ENCODE peak calls at places on chromosomes 3 and 15, in six cellular contexts. N, P, O, L, I and H are unnamed samples.

GRCh38 chr15:56174649-56175048 is 69.0 kb downstream of the RFX7 start:
- DNase-seq in P (no peak), I (no peak), N (no peak), O (no peak), L (no peak), H (no peak)

GRCh38 chr3:142563491-142563997 is 15.0 kb downstream of the ATR start:
- DNase-seq in N (no peak), P (no peak), L (no peak), O (no peak), I (no peak), H (no peak)

GRCh38 chr15:87707581-87708130 is 548.9 kb downstream of the NTRK3 start:
- DNase-seq in I (no peak), N (no peak), O (no peak), P (no peak), L (no peak), H (no peak)

GRCh38 chr3:17939157-17939556 is 196.7 kb upstream of the TBC1D5 start:
- DNase-seq in O (no peak), L (no peak), P (no peak), I (no peak), N (no peak), H (no peak)

GRCh38 chr3:101423984-101424888 is 88.8 kb downstream of the SENP7 start:
- DNase-seq in N (no peak), P (no peak), L (no peak), O (no peak), I (no peak), H (no peak)

GRCh38 chr3:54963621-54964020 is 35.8 kb upstream of the LRTM1 start:
- DNase-seq in O (no peak), P (no peak), N (no peak), L (no peak), I (no peak), H (no peak)

GRCh38 chr15:48298914-48299313 is 32.3 kb upstream of the DUT start:
- DNase-seq in N (no peak), L (no peak), O (no peak), I (peak; percentile 65), P (no peak), H (no peak)

GRCh38 chr15:56053046-56053400 is 59.6 kb upstream of the NEDD4 start:
- DNase-seq in N (no peak), P (no peak), I (no peak), O (no peak), L (no peak), H (no peak)

GRCh38 chr15:51759557-51760070 is 8.2 kb downstream of the TMOD2 start:
- DNase-seq in N (peak; percentile 52), O (no peak), P (no peak), L (no peak), I (peak; percentile 74), H (no peak)

GRCh38 chr3:29581311-29581710 is 300.4 kb downstream of the RBMS3 start:
- DNase-seq in O (no peak), L (no peak), I (no peak), N (no peak), P (no peak), H (no peak)

DNA sequence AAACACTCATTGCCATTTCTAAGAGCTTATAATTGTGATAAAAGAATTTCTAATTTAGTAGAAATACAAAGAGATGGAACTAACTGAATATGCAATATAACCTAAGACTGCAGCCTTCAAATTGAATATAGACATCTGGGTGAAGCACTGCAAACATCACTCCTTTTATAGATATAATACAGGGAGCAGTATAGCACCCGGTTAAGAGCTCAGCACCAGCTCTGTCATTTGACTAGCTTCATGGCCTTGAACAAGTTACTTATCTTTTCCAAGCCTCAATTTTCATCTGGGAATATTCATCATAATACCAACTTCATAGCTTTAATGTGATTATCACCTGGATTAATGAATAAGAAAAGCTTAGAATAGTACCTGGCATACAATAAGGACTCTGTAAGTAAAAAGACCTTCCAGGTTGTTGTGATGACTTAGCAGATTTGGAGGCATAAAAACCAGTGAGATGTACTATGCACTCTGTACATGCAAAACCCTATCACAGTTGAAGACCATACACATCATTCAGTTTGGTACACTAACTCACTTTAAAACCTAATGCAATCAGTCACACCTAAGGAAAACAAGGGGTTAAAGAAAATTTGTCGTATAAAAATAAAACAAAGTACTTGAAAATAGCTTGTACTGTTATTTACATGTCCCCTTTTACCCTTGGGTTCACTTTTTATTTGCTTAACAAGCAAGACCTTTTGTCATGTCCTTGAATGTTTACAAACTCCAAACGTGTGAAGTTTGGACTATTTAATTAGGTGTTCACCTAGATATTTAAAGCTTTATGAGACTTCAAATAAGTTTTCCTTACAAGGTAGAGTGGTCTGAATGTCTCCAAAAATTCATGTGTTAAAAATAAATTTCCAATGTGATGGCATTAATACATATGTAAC is 242.3 kb upstream of the TTC14 start:
- DNase-seq in O (no peak), L (no peak), I (no peak), P (no peak), N (no peak), H (no peak)
- H3K27ac ChIP-seq in O (no peak overlapping the region), L (no peak overlapping the region), I (no peak overlapping the region), P (no peak overlapping the region), N (no peak overlapping the region), H (no peak overlapping the region)

DNA sequence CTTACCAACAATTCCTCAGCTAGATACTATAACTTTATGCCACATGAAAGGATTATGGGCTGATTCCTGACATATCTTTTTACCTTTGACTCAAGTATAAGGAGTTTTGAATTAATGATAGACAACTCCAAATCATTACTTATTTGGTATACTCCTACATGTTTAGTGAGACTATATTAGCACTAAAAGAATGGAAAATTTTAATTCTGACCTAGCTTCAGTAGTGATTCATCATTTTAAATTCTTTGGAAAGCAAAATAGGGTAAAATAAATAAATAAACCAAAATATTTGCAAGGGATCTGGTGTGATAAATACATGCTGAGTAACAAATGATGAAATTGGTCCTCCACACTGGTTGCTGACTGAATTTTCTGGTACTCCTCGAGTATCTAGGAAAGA is 42.3 kb upstream of the VGLL3 start:
- DNase-seq in I (no peak), L (no peak), O (no peak), N (no peak), P (no peak), H (no peak)
- TF ChIP-seq POLR2AphosphoS5 in I (no peak), L (no peak), O (no peak), N (no peak), P (no peak), H (no peak)

GRCh38 chr15:69297642-69298353 is 914 bp upstream of the PAQR5 start:
- DNase-seq in O (no peak), N (no peak), I (no peak), L (no peak), P (no peak), H (no peak)

GRCh38 chr15:69300129-69300588 is 1.4 kb downstream of the PAQR5 start:
- DNase-seq in I (peak; percentile 71), O (no peak), L (peak; percentile 69), P (no peak), N (peak; percentile 62), H (no peak)

GRCh38 chr15:69298697-69299441 is at the start of gene PAQR5:
- DNase-seq in L (peak; percentile 68), I (peak; percentile 61), N (peak; percentile 63), O (no peak), P (no peak), H (no peak)

GRCh38 chr15:69298354-69298696 is 387 bp upstream of the PAQR5 start:
- DNase-seq in N (no peak), P (no peak), O (no peak), I (no peak), L (no peak), H (no peak)

GRCh38 chr15:69299451-69300128 is 878 bp downstream of the PAQR5 start:
- DNase-seq in L (no peak), O (no peak), N (no peak), I (peak; percentile 24), P (no peak), H (no peak)
- H3K27ac ChIP-seq in L (peak overlapping the region; percentile 24), O (no peak overlapping the region), N (no peak overlapping the region), I (no peak overlapping the region), P (no peak overlapping the region), H (no peak overlapping the region)

DNA sequence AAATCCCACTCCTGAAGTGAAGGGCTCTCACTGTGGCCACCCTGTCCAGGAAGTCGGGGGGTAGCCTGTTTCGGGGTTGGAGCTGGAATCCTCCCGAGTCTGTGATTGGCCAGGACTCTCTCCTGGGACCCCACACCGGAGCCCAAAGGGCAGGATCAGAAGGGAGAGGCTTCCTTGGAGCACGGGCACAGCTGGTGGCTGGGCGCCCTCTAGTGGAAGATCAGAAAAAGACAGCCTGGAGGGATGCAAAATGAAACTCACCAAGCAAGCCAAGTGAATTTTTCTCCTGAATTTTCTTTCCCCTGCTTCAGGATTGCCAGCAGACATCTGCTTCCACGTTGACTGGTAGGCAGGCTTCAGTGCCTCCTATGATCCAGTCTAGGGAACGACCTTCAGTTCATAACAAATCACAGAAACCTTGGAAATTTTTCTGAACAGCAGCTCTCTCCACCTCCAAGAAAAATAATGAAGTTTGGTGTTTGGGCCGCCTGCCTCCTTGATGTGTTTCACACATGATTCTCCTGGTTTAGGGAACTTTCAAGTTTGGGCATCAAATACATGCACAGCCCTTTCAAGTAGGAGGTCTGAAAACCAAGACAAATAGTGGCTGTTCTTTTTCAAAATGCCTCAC is 224.7 kb downstream of the VPS13C start:
- DNase-seq in P (no peak), L (peak; percentile 62), I (peak; percentile 88), O (peak; percentile 21), N (peak; percentile 89), H (peak; percentile 18)
- TF ChIP-seq POLR2AphosphoS5 in P (no peak), L (no peak), I (no peak), O (no peak), N (no peak), H (no peak)

GRCh38 chr3:179265875-179266274 is 15.0 kb upstream of the KCNMB3 start:
- DNase-seq in O (no peak), L (no peak), P (no peak), I (no peak), N (no peak), H (no peak)

GRCh38 chr3:179264456-179264855 is 13.5 kb upstream of the KCNMB3 start:
- DNase-seq in I (no peak), N (no peak), O (no peak), P (no peak), L (no peak), H (peak; percentile 24)

GRCh38 chr3:179265092-179265491 is 14.2 kb upstream of the KCNMB3 start:
- DNase-seq in N (no peak), L (no peak), O (no peak), P (no peak), I (no peak), H (no peak)

GRCh38 chr3:179268400-179269051 is 17.6 kb upstream of the KCNMB3 start:
- DNase-seq in O (no peak), L (no peak), I (no peak), P (no peak), N (no peak), H (no peak)

GRCh38 chr3:179266701-179267211 is 15.8 kb upstream of the KCNMB3 start:
- DNase-seq in L (no peak), N (no peak), I (no peak), O (no peak), P (peak; percentile 82), H (no peak)
- H3K27ac ChIP-seq in L (no peak overlapping the region), N (no peak overlapping the region), I (no peak overlapping the region), O (no peak overlapping the region), P (peak overlapping the region; percentile 50), H (no peak overlapping the region)

DNA sequence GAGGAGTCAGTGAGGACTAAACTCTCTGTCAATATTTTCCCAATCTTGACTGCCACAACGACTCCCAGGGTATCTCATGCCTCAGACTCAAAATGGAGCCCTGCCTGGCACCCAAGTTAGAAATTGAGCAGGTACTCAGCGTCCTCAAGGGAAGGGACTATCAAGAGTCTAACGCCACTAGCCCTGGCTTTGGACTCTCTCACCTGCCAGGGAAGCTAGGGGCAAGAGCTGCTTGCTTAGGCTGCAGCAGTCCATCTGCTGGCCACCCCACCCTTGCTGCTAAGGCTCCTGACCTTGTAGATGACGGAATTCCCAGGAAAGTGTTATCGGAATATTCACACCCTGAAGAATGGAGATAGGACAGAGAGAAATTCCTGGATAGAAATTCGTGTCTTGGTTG is 33.0 kb downstream of the ZIC4 start:
- DNase-seq in N (peak; percentile 50), L (no peak), O (no peak), I (peak; percentile 47), P (no peak), H (no peak)
- TF ChIP-seq POLR2AphosphoS5 in N (no peak), L (no peak), O (no peak), I (no peak), P (no peak), H (no peak)